ENCODE peak calls at places on chromosomes 16 and 17, in five cellular contexts. K, Z, U, B and T are unnamed samples. For H3K4me1, the result is how much of the 10 kb centered on the place peaks cover.

GRCh38 chr16:47815655-47816054 is 340.1 kb downstream of the ABCC12 start:
- DNase-seq in K (no peak), Z (no peak), U (peak), B (no peak), T (no peak)

GRCh38 chr17:32755045-32755805 is 121.7 kb downstream of the MYO1D start:
- DNase-seq in B (no peak), Z (peak), U (peak), K (no peak), T (no peak)

GRCh38 chr16:53320992-53321391 is 113.3 kb upstream of the RBL2 start:
- DNase-seq in U (no peak), Z (no peak), B (no peak), K (no peak), T (no peak)

GRCh38 chr17:31596382-31597323 is 205.2 kb downstream of the RAB11FIP4 start:
- DNase-seq in B (no peak), Z (peak), U (peak), K (no peak), T (peak)

GRCh38 chr16:67364610-67365256 is 28.6 kb downstream of the TPPP3 start:
- DNase-seq in U (no peak), Z (no peak), K (no peak), B (no peak), T (no peak)

GRCh38 chr16:53821487-53821886 is 117.5 kb downstream of the FTO start:
- DNase-seq in U (peak), Z (no peak), K (no peak), B (no peak), T (no peak)

GRCh38 chr17:64051153-64051552 is 30.7 kb upstream of the ICAM2 start:
- DNase-seq in U (no peak), Z (no peak), B (no peak), K (no peak), T (no peak)

GRCh38 chr17:74354123-74354522 is 7.5 kb downstream of the BTBD17 start:
- DNase-seq in K (peak), Z (peak), U (no peak), B (no peak), T (peak)

GRCh38 chr16:3190949-3191353 is 2.9 kb downstream of the OR1F1 start:
- DNase-seq in B (no peak), Z (no peak), U (no peak), K (no peak), T (no peak)

GRCh38 chr16:1102921-1103648 is 7.0 kb upstream of the C1QTNF8 start:
- DNase-seq in U (no peak), Z (peak), K (peak), B (peak), T (peak)

GRCh38 chr16:85354623-85355514 is 242.6 kb upstream of the CIBAR2 start:
- DNase-seq in U (peak), Z (no peak), K (no peak), B (no peak), T (peak)

GRCh38 chr17:55845385-55845784 is 94.5 kb downstream of the PCTP start:
- DNase-seq in Z (no peak), B (peak), U (peak), K (peak), T (peak)

GRCh38 chr17:78672880-78673371 is 95.7 kb upstream of the DNAH17 start:
- DNase-seq in U (no peak), B (no peak), Z (no peak), K (no peak), T (no peak)

GRCh38 chr16:63361032-63361624 is 1324.9 kb upstream of the CDH8 start:
- DNase-seq in K (no peak), B (no peak), Z (peak), U (peak), T (no peak)

GRCh38 chr17:35315283-35315682 is 58.1 kb downstream of the SLFN11 start:
- DNase-seq in K (no peak), B (peak), U (peak), Z (no peak), T (no peak)

GRCh38 chr17:8124350-8125195 is 667 bp upstream of the HES7 start:
- DNase-seq in K (no peak), Z (peak), U (no peak), B (no peak), T (no peak)

GRCh38 chr17:82767041-82767754 is 15.3 kb downstream of the TBCD start:
- DNase-seq in B (no peak), K (no peak), Z (no peak), U (no peak), T (peak)

GRCh38 chr17:51472670-51473069 is 212.3 kb downstream of the UTP18 start:
- DNase-seq in U (no peak), B (no peak), K (no peak), Z (no peak), T (no peak)

GRCh38 chr16:73062640-73063283 is 14.8 kb upstream of the ZFHX3 start:
- DNase-seq in Z (no peak), B (no peak), K (no peak), U (no peak), T (no peak)

GRCh38 chr16:85359147-85359822 is 247.0 kb upstream of the CIBAR2 start:
- DNase-seq in K (no peak), U (peak), B (no peak), Z (no peak), T (no peak)

GRCh38 chr16:10871157-10871991 is 5.6 kb upstream of the CIITA start:
- DNase-seq in B (no peak), Z (peak), U (peak), K (peak), T (no peak)

GRCh38 chr16:49639739-49640388 is 216.0 kb downstream of the ZNF423 start:
- DNase-seq in U (peak), Z (no peak), B (peak), K (no peak), T (no peak)

GRCh38 chr17:511001-511690 is 158.5 kb upstream of the RPH3AL start:
- DNase-seq in U (peak), Z (no peak), B (peak), K (no peak), T (no peak)

GRCh38 chr17:67289174-67289876 is 44.3 kb upstream of the HELZ start:
- DNase-seq in U (peak), B (peak), Z (no peak), K (no peak), T (peak)

GRCh38 chr17:17412331-17412730 is 64.5 kb upstream of the MED9 start:
- DNase-seq in K (no peak), Z (no peak), B (no peak), U (peak), T (no peak)

GRCh38 chr17:48143629-48144028 is 36.1 kb downstream of the SNX11 start:
- DNase-seq in B (no peak), Z (no peak), K (no peak), U (no peak), T (no peak)

GRCh38 chr17:43881176-43881575 is 26.2 kb downstream of the MPP2 start:
- DNase-seq in U (no peak), Z (no peak), B (no peak), K (no peak), T (no peak)

GRCh38 chr17:45425125-45425983 is 7.3 kb downstream of the ARHGAP27 start:
- DNase-seq in Z (no peak), B (no peak), U (peak), K (no peak), T (peak)

GRCh38 chr17:62963296-62963695 is 2.7 kb upstream of the TANC2 start:
- DNase-seq in K (no peak), B (no peak), U (peak), Z (no peak), T (no peak)

GRCh38 chr17:73029021-73029420 is 63.5 kb downstream of the SLC39A11 start:
- DNase-seq in B (no peak), K (no peak), Z (no peak), U (no peak), T (no peak)

GRCh38 chr17:31627960-31628359 is 231.1 kb downstream of the COPRS start:
- DNase-seq in B (no peak), K (no peak), U (peak), Z (no peak), T (no peak)

GRCh38 chr16:75502916-75503605 is 7.8 kb upstream of the CHST6 start:
- DNase-seq in K (no peak), B (no peak), U (no peak), Z (no peak), T (no peak)

GRCh38 chr17:81868674-81869220 is 2.4 kb downstream of the ARHGDIA start:
- DNase-seq in K (no peak), B (peak), U (peak), Z (no peak), T (peak)

GRCh38 chr17:78176548-78177025 is 8.2 kb downstream of the SYNGR2 start:
- DNase-seq in Z (peak), U (no peak), K (peak), B (peak), T (peak)

GRCh38 chr17:564526-564925 is 150.1 kb downstream of the VPS53 start:
- DNase-seq in K (no peak), Z (no peak), U (no peak), B (no peak), T (no peak)

GRCh38 chr16:68235882-68236803 is at the start of gene ESRP2:
- DNase-seq in U (no peak), B (peak), K (no peak), Z (no peak), T (peak)

GRCh38 chr17:73962308-73962707 is 241.2 kb upstream of the RPL38 start:
- DNase-seq in K (no peak), B (no peak), U (no peak), Z (no peak), T (no peak)

GRCh38 chr17:31534223-31534888 is 142.9 kb downstream of the RAB11FIP4 start:
- DNase-seq in U (peak), K (no peak), B (peak), Z (no peak), T (no peak)

GRCh38 chr16:57981636-57982035 is 10.7 kb upstream of the CNGB1 start:
- DNase-seq in U (no peak), B (no peak), Z (no peak), K (no peak), T (no peak)

GRCh38 chr17:39000021-39000601 is 32.9 kb upstream of the FBXO47 start:
- DNase-seq in U (no peak), K (no peak), Z (no peak), B (no peak), T (no peak)

GRCh38 chr17:39008633-39009032 is 41.4 kb upstream of the FBXO47 start:
- DNase-seq in B (no peak), Z (no peak), K (no peak), U (no peak), T (no peak)

GRCh38 chr17:39001703-39002637 is 34.8 kb upstream of the FBXO47 start:
- DNase-seq in B (no peak), K (no peak), U (peak), Z (no peak), T (peak)

GRCh38 chr17:39002991-39003715 is 36.0 kb upstream of the FBXO47 start:
- DNase-seq in K (peak), U (peak), Z (no peak), B (no peak), T (no peak)
- H3K27ac ChIP-seq in K (no peak), U (no peak), Z (no peak), B (peak), T (peak)

GRCh38 chr16:22257440-22257839 is 39.8 kb upstream of the POLR3E start:
- DNase-seq in Z (no peak), K (no peak), B (no peak), U (no peak), T (no peak)

GRCh38 chr16:22252317-22252716 is 44.9 kb upstream of the POLR3E start:
- DNase-seq in B (no peak), K (no peak), U (no peak), Z (no peak), T (no peak)

GRCh38 chr16:22250522-22250921 is 44.4 kb downstream of the EEF2K start:
- DNase-seq in Z (no peak), B (no peak), K (no peak), U (peak), T (no peak)

GRCh38 chr16:22255335-22255734 is 41.9 kb upstream of the POLR3E start:
- DNase-seq in B (no peak), K (no peak), U (no peak), Z (no peak), T (no peak)

DNA sequence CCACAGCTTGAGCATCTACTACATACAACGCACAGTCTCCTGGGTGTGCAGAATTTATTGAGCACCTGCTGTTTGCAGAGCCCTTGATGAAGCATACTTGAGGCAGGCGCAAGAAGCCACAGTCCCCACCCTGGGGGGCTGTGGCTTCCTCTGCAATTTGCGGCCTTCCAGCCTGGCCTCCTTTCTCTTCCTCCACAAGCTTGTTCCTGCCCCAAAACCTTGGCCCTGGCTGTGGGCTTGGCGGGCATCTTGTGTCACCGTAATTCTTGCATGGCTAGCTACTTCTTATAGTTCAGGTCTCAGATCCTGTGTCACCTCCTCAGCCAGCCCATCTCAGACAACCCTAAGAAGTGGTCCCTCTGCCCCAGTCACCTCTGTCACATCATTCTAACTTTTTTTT is 43.9 kb upstream of the POLR3E start:
- DNase-seq in K (no peak), Z (no peak), B (no peak), U (no peak), T (no peak)
- H3K4me1 ChIP-seq in K (under half), Z (under half), B (under half), U (under half), T (under half)

GRCh38 chr16:12213180-12213579 is 236.6 kb downstream of the SNX29 start:
- DNase-seq in U (no peak), K (no peak), B (no peak), Z (no peak), T (no peak)
- H3K27ac ChIP-seq in U (no peak), K (no peak), B (no peak), Z (no peak), T (no peak)

DNA sequence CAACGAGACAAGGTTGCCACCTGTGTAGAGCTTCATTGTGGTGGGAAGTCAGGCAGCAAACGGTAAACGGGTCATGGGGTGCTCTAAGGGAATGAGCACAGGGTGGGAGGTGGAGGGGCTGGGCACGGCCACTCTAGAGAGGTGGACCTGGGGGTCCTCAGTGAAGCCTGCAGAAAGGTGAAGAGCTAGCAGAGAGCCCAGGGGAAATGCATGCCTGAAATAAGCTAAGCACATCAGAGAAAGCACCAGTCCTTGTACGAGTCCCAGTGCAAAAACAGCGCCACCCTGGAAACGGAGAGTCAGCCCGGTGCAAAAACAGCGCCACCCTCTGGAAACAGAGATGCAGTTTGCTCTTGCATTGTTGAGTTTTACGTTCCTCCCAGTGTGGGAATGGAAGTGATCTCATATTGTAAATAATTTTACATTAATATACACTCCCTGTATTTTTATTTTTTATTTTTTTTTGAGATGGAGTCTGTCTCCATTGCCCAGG is 65.0 kb downstream of the TBC1D16 start:
- DNase-seq in U (no peak), K (no peak), Z (peak), B (no peak), T (peak)
- H3K4me1 ChIP-seq in U (under half), K (under half), Z (under half), B (under half), T (under half)

DNA sequence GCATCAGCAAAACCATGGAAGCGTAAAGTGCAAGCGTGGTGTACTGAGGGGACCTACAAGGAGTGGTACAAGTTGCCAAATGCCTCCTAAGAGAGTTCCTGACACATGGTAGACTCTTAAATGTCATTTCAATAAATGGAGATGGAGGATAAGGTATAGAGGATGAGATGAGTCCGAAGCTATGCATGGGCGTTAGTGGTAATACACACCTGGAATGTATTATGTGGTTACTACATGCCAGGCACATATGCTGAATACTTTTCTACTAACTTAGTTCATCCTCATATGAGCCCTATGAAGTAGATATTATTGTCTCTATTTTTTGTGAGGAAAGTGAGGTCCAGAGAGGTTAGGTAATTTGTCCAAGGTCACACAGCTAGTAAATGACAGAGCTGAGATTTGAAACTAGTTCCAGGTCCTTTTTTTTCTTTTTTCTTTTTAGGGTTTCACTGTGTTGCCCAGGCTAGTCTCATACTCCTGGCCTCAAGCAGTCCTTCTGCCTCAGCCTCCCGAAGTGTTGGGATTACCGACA is 15.5 kb downstream of the YPEL2 start:
- DNase-seq in U (no peak), K (no peak), Z (no peak), B (no peak), T (no peak)
- H3K27ac ChIP-seq in U (no peak), K (no peak), Z (no peak), B (no peak), T (no peak)

GRCh38 chr16:89452241-89452640 is 38.1 kb downstream of the ANKRD11 start:
- DNase-seq in B (no peak), K (no peak), Z (peak), U (no peak), T (no peak)

GRCh38 chr16:89455178-89455577 is 35.2 kb downstream of the ANKRD11 start:
- DNase-seq in U (no peak), K (no peak), Z (no peak), B (no peak), T (no peak)

GRCh38 chr16:89452925-89453324 is 37.4 kb downstream of the ANKRD11 start:
- DNase-seq in U (no peak), K (no peak), B (no peak), Z (no peak), T (no peak)

GRCh38 chr16:89455692-89456091 is 34.7 kb downstream of the ANKRD11 start:
- DNase-seq in Z (no peak), U (no peak), B (no peak), K (no peak), T (no peak)

GRCh38 chr16:89453662-89454321 is 36.6 kb downstream of the ANKRD11 start:
- DNase-seq in K (no peak), Z (no peak), B (no peak), U (peak), T (no peak)
- H3K4me1 ChIP-seq in K (half or more), Z (under half), B (under half), U (under half), T (under half)

GRCh38 chr17:13491916-13492315 is 109.8 kb downstream of the HS3ST3A1 start:
- DNase-seq in Z (no peak), B (no peak), K (no peak), U (peak), T (no peak)
- H3K27ac ChIP-seq in Z (no peak), B (no peak), K (no peak), U (no peak), T (no peak)

DNA sequence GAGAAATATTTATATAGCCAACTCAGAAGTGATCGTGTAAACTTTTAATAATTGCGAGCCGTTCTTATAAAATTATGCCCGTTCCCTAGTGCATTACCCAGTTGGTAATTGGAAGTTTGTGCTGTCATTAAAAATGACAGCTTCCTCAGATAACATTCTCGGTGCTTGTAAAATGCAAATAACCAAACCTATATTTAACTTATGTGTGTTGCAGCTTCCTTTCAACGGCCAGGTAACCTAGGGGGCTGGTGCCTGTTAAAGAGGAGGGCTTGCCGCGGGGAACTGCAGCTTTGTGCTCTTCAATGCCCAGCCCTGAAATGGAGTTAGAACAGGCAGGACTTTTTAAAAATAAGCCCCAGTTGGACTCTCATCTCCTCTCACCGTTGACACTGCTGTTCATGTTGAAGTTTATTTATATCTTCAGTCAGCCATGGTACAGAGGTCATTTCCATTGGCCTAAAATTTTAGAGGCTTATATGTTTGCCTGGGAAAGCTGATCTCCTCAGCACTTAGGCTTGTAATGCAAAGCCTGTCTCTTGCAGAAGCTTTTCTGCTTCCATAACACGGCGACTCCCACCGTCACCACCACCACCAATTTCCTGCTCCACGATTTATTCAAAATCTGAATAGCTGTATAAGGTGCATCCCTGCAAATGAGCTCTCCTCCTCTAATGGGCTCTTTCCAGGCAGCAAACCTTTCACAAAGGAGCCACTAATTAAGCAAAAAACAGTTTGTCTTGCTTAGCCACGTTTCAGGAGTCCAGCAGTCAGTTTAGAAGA is 74.7 kb downstream of the RPA1 start:
- DNase-seq in Z (peak), U (no peak), K (no peak), B (no peak), T (no peak)
- H3K4me1 ChIP-seq in Z (under half), U (under half), K (under half), B (under half), T (under half)

GRCh38 chr16:87822002-87822390 is 47.3 kb downstream of the SLC7A5 start:
- DNase-seq in B (no peak), K (no peak), U (no peak), Z (no peak), T (no peak)
- H3K27ac ChIP-seq in B (no peak), K (no peak), U (no peak), Z (no peak), T (no peak)